ENCODE peak calls at places on chromosomes 4 and X, in seven cellular contexts. F, W, Z, K, Y, A and P are unnamed samples.

GRCh38 chrX:44431206-44431605 is 87.7 kb upstream of the EFHC2 start:
- DNase-seq in A (peak), Y (no peak), F (no peak), W (no peak), Z (peak), K (peak), P (no peak)

GRCh38 chrX:39356119-39356807 is 555.0 kb downstream of the MID1IP1 start:
- DNase-seq in Y (no peak), F (no peak), A (no peak), Z (no peak), K (no peak), W (no peak), P (no peak)

GRCh38 chr4:7237863-7238262 is 45.5 kb downstream of the SORCS2 start:
- DNase-seq in K (no peak), Z (no peak), Y (no peak), F (no peak), A (no peak), W (no peak), P (no peak)

GRCh38 chr4:145716200-145716599 is 36.3 kb downstream of the C4orf51 start:
- DNase-seq in F (no peak), A (no peak), W (no peak), K (no peak), Y (no peak), Z (no peak), P (no peak)

GRCh38 chr4:79528241-79528706 is 120.2 kb upstream of the GK2 start:
- DNase-seq in Y (no peak), A (peak), Z (peak), W (no peak), F (no peak), K (peak), P (no peak)

GRCh38 chr4:38313999-38314561 is 349.9 kb upstream of the KLF3 start:
- DNase-seq in Y (no peak), K (no peak), W (no peak), Z (no peak), A (peak), F (no peak), P (no peak)

GRCh38 chrX:96979766-96980165 is 96.1 kb downstream of the RPA4 start:
- DNase-seq in K (no peak), Y (no peak), Z (no peak), F (no peak), W (no peak), A (no peak), P (no peak)

GRCh38 chr4:24583451-24584174 is 741 bp downstream of the DHX15 start:
- DNase-seq in A (peak), K (peak), Y (peak), Z (peak), W (peak), F (peak), P (peak)

GRCh38 chr4:15150636-15151432 is 148.6 kb downstream of the CPEB2 start:
- DNase-seq in K (no peak), W (no peak), Y (no peak), F (no peak), Z (no peak), A (peak), P (no peak)

GRCh38 chrX:154378059-154378798 is 866 bp upstream of the EMD start:
- DNase-seq in K (no peak), F (peak), Z (no peak), A (peak), W (peak), Y (no peak), P (no peak)

GRCh38 chr4:106201373-106201772 is 114.6 kb downstream of the TBCK start:
- DNase-seq in K (no peak), A (peak), Y (no peak), W (no peak), Z (peak), F (no peak), P (no peak)

GRCh38 chr4:16464651-16465050 is 238.4 kb upstream of the TAPT1 start:
- DNase-seq in W (no peak), A (no peak), K (no peak), Y (no peak), F (no peak), Z (peak), P (no peak)

GRCh38 chr4:152780267-152780811 is 585 bp downstream of the ARFIP1 start:
- DNase-seq in K (no peak), Y (no peak), Z (no peak), F (no peak), A (no peak), W (no peak), P (no peak)